ENCODE peak calls at places on chromosomes 7 and 10, in nine cellular contexts. One of them, this sample, is unnamed.

GRCh38 chr10:74056081-74056818 is 58.3 kb downstream of the VCL start:
- DNase-seq in cardiac muscle cell: peak; percentile 79
- DNase-seq in IMR-90: peak; percentile 85
- DNase-seq in heart right ventricle: no peak
- DNase-seq in CD4-positive, alpha-beta T cell: no peak
- DNase-seq in tibial artery: no peak
- DNase-seq in BE2C: no peak
- DNase-seq in lower lobe of right lung: no peak
- DNase-seq in body of pancreas: no peak
- DNase-seq in this sample: peak; percentile 27

GRCh38 chr7:44636926-44637325 is 30.5 kb downstream of the OGDH start:
- DNase-seq in cardiac muscle cell: no peak
- DNase-seq in IMR-90: no peak
- DNase-seq in heart right ventricle: no peak
- DNase-seq in CD4-positive, alpha-beta T cell: no peak
- DNase-seq in tibial artery: no peak
- DNase-seq in BE2C: no peak
- DNase-seq in lower lobe of right lung: no peak
- DNase-seq in body of pancreas: no peak
- DNase-seq in this sample: no peak

GRCh38 chr10:114306116-114306973 is 67.3 kb downstream of the VWA2 start:
- DNase-seq in cardiac muscle cell: peak; percentile 74
- DNase-seq in IMR-90: peak; percentile 94
- DNase-seq in heart right ventricle: no peak
- DNase-seq in CD4-positive, alpha-beta T cell: no peak
- DNase-seq in tibial artery: peak; percentile 41
- DNase-seq in BE2C: no peak
- DNase-seq in lower lobe of right lung: no peak
- DNase-seq in body of pancreas: no peak
- DNase-seq in this sample: no peak

GRCh38 chr10:51301644-51302043 is 227.4 kb downstream of the PRKG1 start:
- DNase-seq in cardiac muscle cell: no peak
- DNase-seq in IMR-90: peak; percentile 83
- DNase-seq in heart right ventricle: peak; percentile 5
- DNase-seq in CD4-positive, alpha-beta T cell: no peak
- DNase-seq in tibial artery: no peak
- DNase-seq in BE2C: no peak
- DNase-seq in lower lobe of right lung: no peak
- DNase-seq in body of pancreas: no peak
- DNase-seq in this sample: no peak

GRCh38 chr10:101671453-101671852 is 23.5 kb downstream of the FBXW4 start:
- DNase-seq in cardiac muscle cell: no peak
- DNase-seq in IMR-90: no peak
- DNase-seq in heart right ventricle: no peak
- DNase-seq in CD4-positive, alpha-beta T cell: no peak
- DNase-seq in tibial artery: no peak
- DNase-seq in BE2C: no peak
- DNase-seq in lower lobe of right lung: no peak
- DNase-seq in body of pancreas: no peak
- DNase-seq in this sample: no peak

GRCh38 chr10:20489961-20490360 is 407.1 kb downstream of the NEBL start:
- DNase-seq in cardiac muscle cell: no peak
- DNase-seq in IMR-90: no peak
- DNase-seq in heart right ventricle: no peak
- DNase-seq in CD4-positive, alpha-beta T cell: no peak
- DNase-seq in tibial artery: no peak
- DNase-seq in BE2C: no peak
- DNase-seq in lower lobe of right lung: no peak
- DNase-seq in body of pancreas: no peak
- DNase-seq in this sample: no peak

GRCh38 chr7:138924551-138925225 is 56.5 kb downstream of the KIAA1549 start:
- DNase-seq in cardiac muscle cell: peak; percentile 8
- DNase-seq in IMR-90: no peak
- DNase-seq in heart right ventricle: no peak
- DNase-seq in CD4-positive, alpha-beta T cell: no peak
- DNase-seq in tibial artery: no peak
- DNase-seq in BE2C: no peak
- DNase-seq in lower lobe of right lung: no peak
- DNase-seq in body of pancreas: no peak
- DNase-seq in this sample: no peak

GRCh38 chr10:92538231-92538958 is 35.5 kb downstream of the IDE start:
- DNase-seq in cardiac muscle cell: peak; percentile 2
- DNase-seq in IMR-90: no peak
- DNase-seq in heart right ventricle: no peak
- DNase-seq in CD4-positive, alpha-beta T cell: no peak
- DNase-seq in tibial artery: no peak
- DNase-seq in BE2C: no peak
- DNase-seq in lower lobe of right lung: no peak
- DNase-seq in body of pancreas: no peak
- DNase-seq in this sample: no peak

GRCh38 chr7:158043461-158044155 is 544.0 kb downstream of the PTPRN2 start:
- DNase-seq in cardiac muscle cell: no peak
- DNase-seq in IMR-90: no peak
- DNase-seq in heart right ventricle: no peak
- DNase-seq in CD4-positive, alpha-beta T cell: no peak
- DNase-seq in tibial artery: peak; percentile 28
- DNase-seq in BE2C: no peak
- DNase-seq in lower lobe of right lung: no peak
- DNase-seq in body of pancreas: no peak
- DNase-seq in this sample: no peak

GRCh38 chr7:106535234-106536026 is 125.5 kb downstream of the CCDC71L start:
- DNase-seq in cardiac muscle cell: no peak
- DNase-seq in IMR-90: no peak
- DNase-seq in heart right ventricle: no peak
- DNase-seq in CD4-positive, alpha-beta T cell: no peak
- DNase-seq in tibial artery: no peak
- DNase-seq in BE2C: no peak
- DNase-seq in lower lobe of right lung: no peak
- DNase-seq in body of pancreas: no peak
- DNase-seq in this sample: no peak

GRCh38 chr10:43384252-43385221 is 13.1 kb downstream of the FXYD4 start:
- DNase-seq in cardiac muscle cell: no peak
- DNase-seq in IMR-90: no peak
- DNase-seq in heart right ventricle: no peak
- DNase-seq in CD4-positive, alpha-beta T cell: no peak
- DNase-seq in tibial artery: peak; percentile 50
- DNase-seq in BE2C: no peak
- DNase-seq in lower lobe of right lung: no peak
- DNase-seq in body of pancreas: no peak
- DNase-seq in this sample: no peak

GRCh38 chr7:76356823-76357222 is 2.0 kb downstream of the YWHAG start:
- DNase-seq in cardiac muscle cell: peak; percentile 43
- DNase-seq in IMR-90: peak; percentile 61
- DNase-seq in heart right ventricle: no peak
- DNase-seq in CD4-positive, alpha-beta T cell: no peak
- DNase-seq in tibial artery: no peak
- DNase-seq in BE2C: peak; percentile 40
- DNase-seq in lower lobe of right lung: no peak
- DNase-seq in body of pancreas: no peak
- DNase-seq in this sample: no peak

DNA sequence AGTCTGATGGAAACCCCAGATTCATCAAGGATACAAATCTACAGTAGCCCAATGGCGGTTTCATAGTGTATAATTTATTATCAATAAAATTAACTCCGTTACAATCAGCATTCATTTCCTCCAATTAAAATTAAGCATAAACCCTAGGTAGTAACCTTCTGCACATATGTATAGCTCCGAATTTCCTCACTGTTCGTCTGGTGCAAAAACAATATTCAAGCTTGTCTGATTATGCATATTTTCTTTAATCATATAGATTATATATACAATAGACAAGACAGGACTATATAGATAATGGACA is 2.8 kb downstream of the HOXA9 start:
- DNase-seq in cardiac muscle cell: no peak
- DNase-seq in IMR-90: no peak
- DNase-seq in heart right ventricle: no peak
- DNase-seq in CD4-positive, alpha-beta T cell: no peak
- DNase-seq in tibial artery: no peak
- DNase-seq in BE2C: no peak
- DNase-seq in lower lobe of right lung: no peak
- DNase-seq in body of pancreas: no peak
- DNase-seq in this sample: no peak
- H3K27me3 ChIP-seq in cardiac muscle cell: peaks cover 100% of the 10 kb centered on the region
- H3K27me3 ChIP-seq in IMR-90: peaks cover 46% of the 10 kb centered on the region
- H3K27me3 ChIP-seq in heart right ventricle: peaks cover 100% of the 10 kb centered on the region
- H3K27me3 ChIP-seq in CD4-positive, alpha-beta T cell: peaks cover 96% of the 10 kb centered on the region
- H3K27me3 ChIP-seq in tibial artery: no peaks in the 10 kb centered on the region
- H3K27me3 ChIP-seq in BE2C: peaks cover 97% of the 10 kb centered on the region
- H3K27me3 ChIP-seq in lower lobe of right lung: peaks cover 95% of the 10 kb centered on the region
- H3K27me3 ChIP-seq in body of pancreas: peaks cover 69% of the 10 kb centered on the region
- H3K27me3 ChIP-seq in this sample: peaks cover 42% of the 10 kb centered on the region

GRCh38 chr10:31118561-31118960 is 86.9 kb upstream of the ZNF438 start:
- DNase-seq in cardiac muscle cell: no peak
- DNase-seq in IMR-90: peak; percentile 62
- DNase-seq in heart right ventricle: no peak
- DNase-seq in CD4-positive, alpha-beta T cell: no peak
- DNase-seq in tibial artery: no peak
- DNase-seq in BE2C: no peak
- DNase-seq in lower lobe of right lung: no peak
- DNase-seq in body of pancreas: no peak
- DNase-seq in this sample: no peak
- H3K27me3 ChIP-seq in cardiac muscle cell: no peaks in the 10 kb centered on the region
- H3K27me3 ChIP-seq in IMR-90: no peaks in the 10 kb centered on the region
- H3K27me3 ChIP-seq in heart right ventricle: no peaks in the 10 kb centered on the region
- H3K27me3 ChIP-seq in CD4-positive, alpha-beta T cell: no peaks in the 10 kb centered on the region
- H3K27me3 ChIP-seq in tibial artery: no peaks in the 10 kb centered on the region
- H3K27me3 ChIP-seq in BE2C: no peaks in the 10 kb centered on the region
- H3K27me3 ChIP-seq in lower lobe of right lung: no peaks in the 10 kb centered on the region
- H3K27me3 ChIP-seq in body of pancreas: no peaks in the 10 kb centered on the region
- H3K27me3 ChIP-seq in this sample: no peaks in the 10 kb centered on the region

DNA sequence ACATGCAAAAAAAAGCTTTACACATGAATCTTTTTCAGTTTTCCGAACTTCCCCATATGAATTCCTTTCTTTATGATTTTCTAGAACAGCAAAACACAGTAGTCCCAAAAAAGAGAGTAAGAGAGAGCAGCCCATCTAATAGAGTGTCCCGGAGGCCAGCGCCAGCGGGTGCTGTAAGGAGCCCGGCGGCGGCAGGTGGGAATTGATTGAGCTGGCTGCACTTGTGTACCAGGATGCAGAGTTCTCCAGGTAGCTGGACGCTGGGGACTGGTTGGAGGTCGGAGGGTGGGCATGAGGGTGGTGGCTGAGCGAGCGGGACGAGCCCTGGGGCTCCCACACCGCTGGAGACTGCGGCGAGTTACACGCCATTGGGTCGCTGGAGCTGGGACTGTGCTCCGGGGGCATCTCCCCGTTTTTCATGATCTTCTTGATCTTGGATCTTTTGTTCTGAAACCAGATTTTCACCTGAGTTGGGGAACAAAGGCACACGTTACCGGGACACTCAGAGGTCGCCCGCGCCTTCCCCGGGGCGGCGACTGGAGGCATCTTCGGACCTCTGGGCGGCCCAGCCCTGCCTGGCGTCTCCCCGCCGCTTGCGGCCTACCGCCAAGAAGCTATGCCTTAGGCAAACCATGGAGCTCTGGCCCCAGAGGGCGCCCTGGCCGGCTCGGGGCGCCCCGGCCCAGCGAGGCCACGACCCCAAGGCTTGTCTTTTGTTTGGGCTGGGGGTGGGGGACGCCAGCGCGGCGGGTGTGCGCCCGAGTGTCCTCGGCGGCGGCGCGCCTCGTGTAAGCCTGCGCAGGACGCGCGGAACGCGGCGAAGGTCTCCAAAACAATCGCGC is 3.8 kb downstream of the DLX5 start:
- DNase-seq in cardiac muscle cell: no peak
- DNase-seq in IMR-90: no peak
- DNase-seq in heart right ventricle: no peak
- DNase-seq in CD4-positive, alpha-beta T cell: no peak
- DNase-seq in tibial artery: no peak
- DNase-seq in BE2C: no peak
- DNase-seq in lower lobe of right lung: no peak
- DNase-seq in body of pancreas: no peak
- DNase-seq in this sample: no peak
- H3K27me3 ChIP-seq in cardiac muscle cell: peaks cover 100% of the 10 kb centered on the region
- H3K27me3 ChIP-seq in IMR-90: peaks cover 84% of the 10 kb centered on the region
- H3K27me3 ChIP-seq in heart right ventricle: peaks cover 98% of the 10 kb centered on the region
- H3K27me3 ChIP-seq in CD4-positive, alpha-beta T cell: peaks cover 98% of the 10 kb centered on the region
- H3K27me3 ChIP-seq in tibial artery: peaks cover 100% of the 10 kb centered on the region
- H3K27me3 ChIP-seq in BE2C: peaks cover 22% of the 10 kb centered on the region
- H3K27me3 ChIP-seq in lower lobe of right lung: peaks cover 96% of the 10 kb centered on the region
- H3K27me3 ChIP-seq in body of pancreas: peaks cover 55% of the 10 kb centered on the region
- H3K27me3 ChIP-seq in this sample: peaks cover 34% of the 10 kb centered on the region

GRCh38 chr10:70564901-70565351 is 37.6 kb downstream of the PRF1 start:
- DNase-seq in cardiac muscle cell: no peak
- DNase-seq in IMR-90: no peak
- DNase-seq in heart right ventricle: no peak
- DNase-seq in CD4-positive, alpha-beta T cell: no peak
- DNase-seq in tibial artery: no peak
- DNase-seq in BE2C: no peak
- DNase-seq in lower lobe of right lung: no peak
- DNase-seq in body of pancreas: no peak
- DNase-seq in this sample: peak; percentile 44

GRCh38 chr10:70565556-70566514 is 36.7 kb downstream of the PRF1 start:
- DNase-seq in cardiac muscle cell: no peak
- DNase-seq in IMR-90: no peak
- DNase-seq in heart right ventricle: no peak
- DNase-seq in CD4-positive, alpha-beta T cell: no peak
- DNase-seq in tibial artery: no peak
- DNase-seq in BE2C: no peak
- DNase-seq in lower lobe of right lung: no peak
- DNase-seq in body of pancreas: no peak
- DNase-seq in this sample: no peak

GRCh38 chr10:70567603-70568002 is 34.9 kb downstream of the PRF1 start:
- DNase-seq in cardiac muscle cell: no peak
- DNase-seq in IMR-90: no peak
- DNase-seq in heart right ventricle: no peak
- DNase-seq in CD4-positive, alpha-beta T cell: no peak
- DNase-seq in tibial artery: peak; percentile 34
- DNase-seq in BE2C: no peak
- DNase-seq in lower lobe of right lung: no peak
- DNase-seq in body of pancreas: no peak
- DNase-seq in this sample: no peak

GRCh38 chr10:70568113-70568512 is 34.4 kb downstream of the PRF1 start:
- DNase-seq in cardiac muscle cell: no peak
- DNase-seq in IMR-90: no peak
- DNase-seq in heart right ventricle: no peak
- DNase-seq in CD4-positive, alpha-beta T cell: no peak
- DNase-seq in tibial artery: no peak
- DNase-seq in BE2C: no peak
- DNase-seq in lower lobe of right lung: no peak
- DNase-seq in body of pancreas: no peak
- DNase-seq in this sample: no peak

DNA sequence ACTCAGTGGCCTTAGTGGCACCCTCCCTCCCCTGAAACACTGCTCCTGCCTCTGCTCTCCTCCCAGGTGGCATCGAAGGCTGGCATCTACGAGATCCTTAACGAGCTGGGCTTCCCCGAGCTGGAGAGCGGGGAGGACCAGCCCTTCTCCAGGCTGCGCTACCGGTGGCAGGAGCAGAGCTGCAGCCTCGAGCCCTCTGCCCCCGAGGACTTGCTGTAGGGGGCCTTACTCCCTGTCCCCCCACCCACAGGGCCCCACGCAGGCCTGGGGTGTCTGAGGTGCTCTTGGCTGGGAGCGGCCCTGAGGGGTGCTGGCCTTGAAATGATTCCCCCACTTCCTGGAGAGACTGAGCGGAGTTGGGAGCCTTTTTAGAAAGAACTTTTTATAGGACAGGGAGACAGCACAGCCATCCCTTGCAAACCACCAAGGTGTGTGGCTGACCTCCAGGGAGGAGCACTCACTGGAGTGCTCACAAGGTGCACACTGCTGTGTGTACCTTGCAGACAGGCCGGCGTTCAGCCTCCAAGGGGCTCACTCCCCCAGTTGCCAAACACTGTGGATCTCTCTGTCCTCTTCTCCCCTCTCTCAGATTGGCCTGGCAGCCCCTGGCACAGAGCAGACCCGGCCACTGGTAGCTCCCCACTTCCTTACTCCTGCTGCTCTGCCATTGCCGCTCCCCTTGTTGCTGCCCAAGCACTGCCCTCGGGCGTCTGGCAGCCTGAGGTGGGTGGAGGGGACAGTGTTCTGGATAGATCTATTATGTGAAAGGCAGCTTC is 35.8 kb downstream of the PRF1 start:
- DNase-seq in cardiac muscle cell: no peak
- DNase-seq in IMR-90: no peak
- DNase-seq in heart right ventricle: no peak
- DNase-seq in CD4-positive, alpha-beta T cell: no peak
- DNase-seq in tibial artery: no peak
- DNase-seq in BE2C: no peak
- DNase-seq in lower lobe of right lung: no peak
- DNase-seq in body of pancreas: no peak
- DNase-seq in this sample: no peak
- H3K27me3 ChIP-seq in cardiac muscle cell: no peaks in the 10 kb centered on the region
- H3K27me3 ChIP-seq in IMR-90: peaks cover 25% of the 10 kb centered on the region
- H3K27me3 ChIP-seq in heart right ventricle: no peaks in the 10 kb centered on the region
- H3K27me3 ChIP-seq in CD4-positive, alpha-beta T cell: no peaks in the 10 kb centered on the region
- H3K27me3 ChIP-seq in tibial artery: no peaks in the 10 kb centered on the region
- H3K27me3 ChIP-seq in BE2C: no peaks in the 10 kb centered on the region
- H3K27me3 ChIP-seq in lower lobe of right lung: no peaks in the 10 kb centered on the region
- H3K27me3 ChIP-seq in body of pancreas: no peaks in the 10 kb centered on the region
- H3K27me3 ChIP-seq in this sample: no peaks in the 10 kb centered on the region